ENCODE peak calls at places on chromosomes 13 and 19, in eight cellular contexts. I is SJSA1, P is uterus, J is fibroblast of mammary gland, U is heart left ventricle, S is AG10803, Y is HFF-Myc, F is esophagus squamous epithelium. Z is an unnamed sample.

GRCh38 chr13:22915442-22916082 is 265.2 kb upstream of the SGCG start:
- DNase-seq in S (peak), I (no peak), Y (no peak), F (no peak), U (peak), J (peak), P (peak), Z (peak)

GRCh38 chr13:41133951-41134350 is 1.3 kb upstream of the KBTBD6 start:
- DNase-seq in U (no peak), Y (no peak), I (no peak), P (no peak), F (no peak), S (no peak), J (no peak), Z (no peak)

GRCh38 chr19:1315470-1316166 is 29.9 kb downstream of the EFNA2 start:
- DNase-seq in J (peak), U (peak), S (peak), F (no peak), I (no peak), Y (no peak), P (no peak), Z (peak)

GRCh38 chr19:1189419-1189818 is 15.4 kb upstream of the SBNO2 start:
- DNase-seq in J (no peak), F (no peak), U (no peak), S (no peak), P (no peak), Y (no peak), I (no peak), Z (no peak)

GRCh38 chr19:290539-291521 is at the start of gene PLPP2:
- DNase-seq in F (no peak), J (no peak), I (no peak), P (peak), Y (no peak), S (no peak), U (no peak), Z (no peak)

GRCh38 chr13:114320065-114320464 is 5.8 kb downstream of the CHAMP1 start:
- DNase-seq in J (no peak), I (no peak), P (no peak), U (no peak), S (no peak), F (no peak), Y (no peak), Z (no peak)

GRCh38 chr19:40320558-40320935 is 27.6 kb downstream of the C19orf47 start:
- DNase-seq in J (no peak), P (no peak), Y (no peak), I (no peak), F (no peak), U (no peak), S (no peak), Z (no peak)

GRCh38 chr13:106038752-106039151 is 496.7 kb downstream of the EFNB2 start:
- DNase-seq in S (peak), P (no peak), F (no peak), Y (peak), J (peak), I (no peak), U (no peak), Z (no peak)

GRCh38 chr13:73825143-73825542 is 309.1 kb downstream of the KLF12 start:
- DNase-seq in Y (no peak), I (no peak), P (no peak), S (no peak), U (no peak), F (no peak), J (no peak), Z (no peak)

GRCh38 chr13:76965759-76966421 is 17.6 kb downstream of the ACOD1 start:
- DNase-seq in I (no peak), F (no peak), J (peak), U (peak), P (peak), Y (peak), S (peak), Z (peak)

GRCh38 chr19:7846247-7846646 is 16.2 kb downstream of the EVI5L start:
- DNase-seq in U (no peak), F (no peak), J (no peak), I (no peak), Y (no peak), S (no peak), P (no peak), Z (no peak)

GRCh38 chr19:19822148-19822429 is 539 bp upstream of the ZNF506 start:
- DNase-seq in I (no peak), Y (no peak), S (peak), P (no peak), U (no peak), F (no peak), J (peak), Z (peak)
- H3K4me3 ChIP-seq in I (peak), Y (peak), S (peak), P (peak), U (peak), F (peak), J (peak), Z (peak)

DNA sequence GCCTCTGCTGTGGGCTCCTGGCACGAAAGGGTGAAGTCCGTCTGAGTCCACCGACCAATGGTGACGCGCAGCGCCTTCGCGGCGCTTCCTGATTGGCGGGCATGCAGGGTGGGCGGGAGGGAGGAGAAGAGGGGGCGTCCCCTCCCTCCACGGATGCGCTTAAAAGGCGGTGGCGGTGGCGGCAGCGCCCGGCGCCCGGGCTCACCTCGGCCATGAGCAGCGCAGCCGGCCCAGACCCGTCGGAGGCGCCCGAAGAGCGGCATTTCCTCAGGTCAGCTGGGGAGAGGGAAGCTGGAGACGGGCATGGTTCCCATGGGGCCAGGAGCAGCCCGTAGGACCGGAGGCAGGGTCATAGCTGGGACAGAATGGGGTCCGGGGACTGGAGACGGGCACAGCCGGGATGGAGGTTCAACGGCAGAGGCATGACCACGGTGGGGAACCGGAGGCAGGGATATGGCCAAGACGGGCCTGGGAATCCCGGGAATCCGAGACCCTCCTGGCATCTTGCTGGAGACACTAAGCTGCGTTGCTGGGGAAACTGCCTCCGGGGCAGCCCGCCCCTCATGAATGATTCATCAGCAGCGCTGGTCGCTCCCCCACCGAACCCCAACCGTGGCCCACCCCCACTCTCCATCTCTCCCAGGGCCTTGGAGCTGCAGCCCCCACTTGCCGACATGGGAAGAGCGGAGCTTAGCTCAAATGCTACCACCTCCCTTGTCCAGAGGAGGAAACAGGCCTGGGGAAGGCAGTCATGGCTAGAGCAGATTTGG is at the start of gene YJEFN3:
- DNase-seq in F (no peak), U (no peak), S (no peak), P (no peak), J (no peak), Y (no peak), I (no peak), Z (no peak)
- H3K4me3 ChIP-seq in F (no peak), U (peak), S (no peak), P (no peak), J (no peak), Y (no peak), I (no peak), Z (no peak)

DNA sequence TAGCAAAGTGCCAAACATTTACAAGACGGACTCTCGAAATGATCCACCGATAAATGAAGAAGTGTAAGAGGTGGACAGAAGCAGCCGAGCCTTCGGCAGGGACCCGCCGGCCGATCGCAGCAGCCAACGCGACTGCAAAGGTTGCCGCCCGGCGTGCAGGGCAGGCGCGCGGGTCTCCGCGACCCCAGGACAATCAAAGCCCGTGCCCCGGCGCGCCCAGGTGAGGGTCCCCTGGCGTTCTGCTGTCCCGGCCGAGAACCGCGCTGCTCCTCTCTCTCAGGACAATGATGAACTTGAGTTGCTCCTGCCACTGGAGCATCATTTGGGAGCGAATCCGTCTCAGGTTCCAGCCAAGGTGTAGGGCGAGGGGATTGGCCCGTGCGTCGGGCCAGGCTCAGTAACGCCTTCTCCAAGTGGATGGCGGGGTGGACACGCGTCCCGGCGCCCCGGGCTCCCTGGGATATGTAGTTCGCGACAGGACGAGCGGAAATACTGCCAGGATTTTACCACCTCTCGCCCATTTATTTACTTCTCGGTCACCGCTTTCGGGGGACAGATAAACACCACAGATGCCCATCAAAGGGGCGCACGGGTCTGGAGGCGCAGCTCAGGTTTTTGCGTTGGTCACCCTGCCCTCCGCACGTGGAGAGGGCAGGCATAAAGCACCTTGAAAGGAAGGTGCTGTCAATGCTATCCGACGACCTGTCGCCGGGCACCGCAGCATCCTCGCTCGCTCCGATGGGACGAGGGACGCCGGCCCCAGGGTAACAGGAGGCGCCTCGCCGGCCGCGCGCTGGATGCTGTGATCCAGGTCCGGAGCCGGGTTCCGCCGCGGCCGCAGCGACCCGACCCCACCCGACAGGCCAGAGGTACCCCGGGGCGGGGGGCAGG is at the start of the genes BIVM and POGLUT2:
- DNase-seq in J (peak), U (peak), I (peak), F (peak), P (peak), S (peak), Y (peak), Z (peak)
- H3K4me3 ChIP-seq in J (peak), U (peak), I (peak), F (peak), P (peak), S (peak), Y (peak), Z (peak)

GRCh38 chr13:29847501-29847983 is 2.9 kb downstream of the UBL3 start:
- DNase-seq in I (no peak), Y (no peak), F (no peak), J (peak), U (no peak), P (peak), S (peak), Z (no peak)
- H3K4me3 ChIP-seq in I (peak), Y (peak), F (peak), J (peak), U (peak), P (peak), S (peak), Z (peak)

GRCh38 chr19:48739835-48740704 is at the start of gene RASIP1:
- DNase-seq in P (peak), F (no peak), I (no peak), U (peak), S (no peak), J (no peak), Y (no peak), Z (peak)
- H3K4me3 ChIP-seq in P (peak), F (peak), I (peak), U (peak), S (no peak), J (no peak), Y (peak), Z (peak)

DNA sequence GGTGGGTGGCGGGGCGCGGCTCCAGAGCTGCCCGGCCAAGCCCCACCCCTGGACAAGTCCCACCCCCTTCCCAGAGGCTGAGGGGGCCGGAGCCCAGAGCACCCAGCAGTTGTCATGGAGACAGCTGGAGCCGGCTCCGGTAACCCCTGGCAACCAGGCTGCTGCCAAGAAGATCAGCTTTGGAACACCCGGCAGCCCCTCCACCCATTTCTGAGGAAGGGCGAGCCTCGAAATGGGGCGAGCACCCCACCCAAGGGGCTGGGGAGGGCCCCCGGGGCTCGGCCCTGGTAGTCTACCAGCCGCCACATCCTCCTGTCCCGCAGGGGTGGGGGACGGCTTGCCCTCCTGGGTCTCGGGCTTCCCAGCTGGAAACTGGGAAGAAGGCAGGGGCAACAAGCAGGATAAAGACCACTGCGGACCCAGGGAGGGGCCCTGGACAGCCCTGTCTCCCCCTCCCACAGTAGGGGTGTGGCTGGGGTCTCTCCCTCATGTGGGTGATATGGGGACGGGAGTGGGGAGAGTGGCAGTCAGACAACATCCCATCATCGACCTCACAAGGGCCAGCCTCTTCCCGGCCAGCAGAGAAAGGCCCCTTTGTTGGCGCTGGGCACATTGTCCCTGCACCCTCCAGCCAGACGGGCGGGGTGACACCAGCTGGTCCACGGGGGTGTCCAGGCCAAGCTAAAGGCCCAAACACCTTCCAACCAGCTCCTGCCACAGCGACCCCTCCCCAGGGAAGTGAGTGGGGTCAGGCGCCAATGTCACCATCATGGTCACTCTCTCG is 1.5 kb downstream of the CERS1 start:
- DNase-seq in P (peak), S (no peak), I (no peak), Y (no peak), J (peak), U (peak), F (no peak), Z (peak)
- H3K4me3 ChIP-seq in P (no peak), S (peak), I (no peak), Y (peak), J (no peak), U (peak), F (no peak), Z (no peak)

GRCh38 chr13:90640976-90641375 is 706.5 kb upstream of the MIR17HG start:
- DNase-seq in I (no peak), U (no peak), F (no peak), P (no peak), S (peak), Y (no peak), J (peak), Z (no peak)

GRCh38 chr13:90641884-90642283 is 705.6 kb upstream of the MIR17HG start:
- DNase-seq in P (no peak), U (no peak), S (no peak), Y (no peak), J (no peak), F (no peak), I (no peak), Z (no peak)

GRCh38 chr13:90645582-90645981 is 701.9 kb upstream of the MIR17HG start:
- DNase-seq in F (no peak), S (no peak), J (no peak), U (no peak), P (no peak), Y (no peak), I (no peak), Z (no peak)
- H3K4me3 ChIP-seq in F (no peak), S (no peak), J (no peak), U (no peak), P (no peak), Y (no peak), I (no peak), Z (no peak)

DNA sequence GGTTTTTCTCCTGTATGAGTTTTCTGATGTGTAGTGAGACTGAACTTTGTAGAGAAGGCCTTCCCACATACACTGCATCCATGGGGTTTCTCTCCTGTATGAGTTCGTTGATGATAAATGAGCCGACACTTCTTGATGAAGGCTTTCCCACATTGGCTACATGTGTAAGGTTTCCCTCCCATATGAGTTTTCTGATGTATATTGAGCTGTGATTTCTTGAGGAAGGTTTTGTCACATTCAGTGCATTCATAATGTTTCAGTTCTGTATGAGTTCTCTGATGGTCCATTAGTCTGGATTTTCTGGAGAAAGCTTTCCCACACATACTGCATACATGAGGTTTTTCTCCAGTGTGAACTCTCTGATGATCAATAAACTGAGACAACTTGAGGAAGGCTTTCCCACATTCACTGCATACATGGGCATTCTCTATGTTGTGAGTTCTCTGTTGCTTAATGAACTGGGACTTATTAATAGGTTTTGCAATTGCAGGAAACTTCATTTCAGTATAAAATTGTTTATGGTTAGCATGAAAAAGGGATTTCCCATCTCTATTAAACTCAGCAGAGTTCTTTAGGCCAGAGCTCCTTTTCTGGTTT is 7.5 kb upstream of the ZNF350 start:
- DNase-seq in S (no peak), J (no peak), I (no peak), F (no peak), P (no peak), U (no peak), Y (no peak), Z (no peak)
- H3K4me3 ChIP-seq in S (no peak), J (no peak), I (no peak), F (no peak), P (no peak), U (no peak), Y (no peak), Z (peak)

GRCh38 chr13:19634129-19634740 is 776 bp downstream of the MPHOSPH8 start:
- DNase-seq in J (peak), Y (no peak), F (no peak), P (peak), I (no peak), S (peak), U (peak), Z (no peak)
- H3K4me3 ChIP-seq in J (peak), Y (peak), F (peak), P (peak), I (peak), S (peak), U (peak), Z (peak)

Z was measured in right cardiac atrium.